ENCODE peak calls at places on chromosomes 7 and 10, in five cellular contexts. K is endothelial cell of umbilical vein, V is A549, G is GM12878, M is HepG2. A is an unnamed sample.

GRCh38 chr7:47336178-47337020 is 245.5 kb downstream of the TNS3 start:
- DNase-seq in K (no peak), G (no peak), M (no peak), V (no peak), A (no peak)

GRCh38 chr10:25175527-25176420 is 973 bp downstream of the GPR158 start:
- DNase-seq in K (no peak), M (no peak), G (no peak), V (no peak), A (no peak)

GRCh38 chr10:6385683-6386082 is 183.0 kb downstream of the PFKFB3 start:
- DNase-seq in V (no peak), M (no peak), K (no peak), G (no peak), A (no peak)

GRCh38 chr7:120373174-120373573 is 100.2 kb downstream of the KCND2 start:
- DNase-seq in M (no peak), K (peak), V (no peak), G (no peak), A (no peak)

GRCh38 chr10:20228748-20229147 is 412.5 kb downstream of the PLXDC2 start:
- DNase-seq in G (no peak), M (peak), K (no peak), V (no peak), A (no peak)

GRCh38 chr7:16810573-16810972 is 5.8 kb upstream of the AGR2 start:
- DNase-seq in V (no peak), M (no peak), K (no peak), G (no peak), A (no peak)

GRCh38 chr7:142899661-142900060 is 14.1 kb upstream of the TRPV6 start:
- DNase-seq in G (no peak), M (no peak), V (no peak), K (no peak), A (no peak)

GRCh38 chr10:76422769-76423168 is 991.3 kb downstream of the LRMDA start:
- DNase-seq in G (no peak), M (no peak), K (no peak), V (no peak), A (no peak)

GRCh38 chr10:106440355-106440754 is 724.2 kb downstream of the SORCS1 start:
- DNase-seq in M (no peak), K (no peak), G (no peak), V (no peak), A (no peak)

GRCh38 chr7:109956916-109957315 is 1134.0 kb upstream of the LRRN3 start:
- DNase-seq in G (no peak), V (no peak), M (no peak), K (no peak), A (no peak)

GRCh38 chr7:155862088-155862487 is 49.8 kb upstream of the SHH start:
- DNase-seq in V (peak), M (no peak), G (no peak), K (no peak), A (no peak)

GRCh38 chr7:4123823-4124222 is 558.3 kb upstream of the FOXK1 start:
- DNase-seq in M (no peak), K (no peak), G (no peak), V (no peak), A (peak)

GRCh38 chr7:111198255-111198654 is 107.3 kb downstream of the LRRN3 start:
- DNase-seq in G (no peak), K (peak), V (no peak), M (peak), A (peak)

GRCh38 chr7:51034531-51035264 is 252.0 kb upstream of the GRB10 start:
- DNase-seq in M (no peak), G (no peak), K (no peak), V (no peak), A (no peak)

GRCh38 chr7:129610709-129611245 is 743 bp upstream of the NRF1 start:
- DNase-seq in G (no peak), M (no peak), V (no peak), K (no peak), A (peak)

GRCh38 chr7:33841658-33842057 is 63.7 kb upstream of the BMPER start:
- DNase-seq in M (no peak), G (no peak), V (peak), K (peak), A (no peak)

GRCh38 chr10:126130291-126130710 is 233.9 kb downstream of the FANK1 start:
- DNase-seq in V (no peak), G (no peak), K (no peak), M (no peak), A (no peak)

GRCh38 chr10:43820663-43821062 is 172.0 kb upstream of the ZNF32 start:
- DNase-seq in K (no peak), G (no peak), M (no peak), V (no peak), A (no peak)

GRCh38 chr10:129765664-129766550 is 198.2 kb downstream of the EBF3 start:
- DNase-seq in V (no peak), M (no peak), G (no peak), K (no peak), A (peak)

GRCh38 chr7:40341836-40342235 is 207.0 kb downstream of the SUGCT start:
- DNase-seq in K (no peak), V (no peak), M (no peak), G (no peak), A (no peak)

GRCh38 chr10:30784521-30784895 is 155.0 kb upstream of the LYZL2 start:
- DNase-seq in V (no peak), M (no peak), G (no peak), K (peak), A (peak)

GRCh38 chr10:112768121-112768520 is 181.9 kb upstream of the TCF7L2 start:
- DNase-seq in G (no peak), K (no peak), V (no peak), M (no peak), A (no peak)

GRCh38 chr10:31136951-31137885 is 105.6 kb upstream of the ZNF438 start:
- DNase-seq in G (no peak), V (no peak), K (peak), M (no peak), A (peak)

GRCh38 chr10:58608356-58608755 is 95.7 kb downstream of the BICC1 start:
- DNase-seq in M (no peak), V (no peak), K (no peak), G (no peak), A (no peak)

GRCh38 chr10:19956633-19957032 is 140.4 kb downstream of the PLXDC2 start:
- DNase-seq in V (no peak), G (no peak), M (no peak), K (no peak), A (no peak)

GRCh38 chr7:114412548-114412947 is 2.1 kb upstream of the FOXP2 start:
- DNase-seq in K (no peak), M (no peak), V (no peak), G (no peak), A (no peak)

GRCh38 chr10:125057158-125058001 is 103.0 kb downstream of the CTBP2 start:
- DNase-seq in G (no peak), M (no peak), K (peak), V (no peak), A (peak)

GRCh38 chr7:84182301-84182700 is 12.3 kb downstream of the SEMA3A start:
- DNase-seq in K (peak), M (no peak), G (no peak), V (no peak), A (no peak)

GRCh38 chr7:86826948-86827347 is 183.2 kb downstream of the GRM3 start:
- DNase-seq in M (no peak), K (no peak), V (no peak), G (no peak), A (no peak)

GRCh38 chr7:13778967-13779366 is 210.5 kb downstream of the ETV1 start:
- DNase-seq in M (no peak), G (no peak), V (no peak), K (no peak), A (peak)

GRCh38 chr7:23893942-23894890 is 184.2 kb downstream of the STK31 start:
- DNase-seq in G (peak), M (no peak), K (no peak), V (no peak), A (peak)

GRCh38 chr7:32921896-32922295 is 30.3 kb upstream of the KBTBD2 start:
- DNase-seq in M (no peak), G (no peak), V (no peak), K (peak), A (peak)

GRCh38 chr7:99016196-99016595 is 127.7 kb downstream of the SMURF1 start:
- DNase-seq in M (no peak), V (no peak), K (no peak), G (no peak), A (no peak)

GRCh38 chr10:3911713-3912442 is 126.9 kb upstream of the KLF6 start:
- DNase-seq in M (no peak), K (no peak), G (no peak), V (no peak), A (no peak)
- TF ChIP-seq POLR2A in M (no peak), K (no peak), G (no peak), V (no peak), A (no peak)

GRCh38 chr10:14952851-14953451 is 945 bp downstream of the DCLRE1C start:
- DNase-seq in G (no peak), M (no peak), K (no peak), V (no peak), A (peak)

GRCh38 chr10:14949291-14949690 is 4.6 kb downstream of the DCLRE1C start:
- DNase-seq in V (no peak), K (no peak), G (no peak), M (no peak), A (peak)

GRCh38 chr10:14954934-14955333 is 1.0 kb upstream of the DCLRE1C start:
- DNase-seq in G (no peak), V (no peak), M (no peak), K (no peak), A (no peak)

GRCh38 chr10:14954001-14954770 is at the start of gene DCLRE1C:
- DNase-seq in K (peak), M (peak), V (peak), G (peak), A (peak)

DNA sequence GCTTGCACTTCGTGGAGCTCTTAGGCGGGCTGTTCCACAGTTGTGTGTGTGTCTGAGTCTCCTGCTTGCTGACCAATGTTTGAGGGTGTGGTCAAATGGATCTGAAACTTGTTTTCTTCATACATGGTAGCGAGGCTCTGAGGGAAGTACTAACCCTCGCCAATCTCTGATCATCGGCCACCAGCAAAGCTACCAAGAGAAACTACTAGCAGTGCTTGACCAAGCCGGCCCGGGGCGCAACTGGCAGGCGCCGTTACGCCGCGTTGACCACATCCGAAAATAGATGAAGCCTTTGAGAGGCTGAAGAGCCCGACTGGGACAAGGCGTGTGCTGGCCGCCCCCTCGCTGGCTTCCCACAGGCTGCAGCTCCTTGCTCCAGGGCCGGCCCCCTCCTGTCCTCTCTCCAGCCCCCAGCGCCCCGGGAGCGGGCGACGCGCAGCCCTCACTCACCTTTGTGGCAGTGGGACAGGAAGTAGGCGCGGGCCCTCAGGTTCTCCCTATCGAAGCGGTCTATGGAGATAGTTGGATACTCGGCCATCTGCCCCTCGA is 370 bp downstream of the DCLRE1C start:
- DNase-seq in M (no peak), G (peak), K (peak), V (peak), A (peak)
- TF ChIP-seq MYC in M (no peak), G (no peak), K (no peak), V (no peak), A (peak)

DNA sequence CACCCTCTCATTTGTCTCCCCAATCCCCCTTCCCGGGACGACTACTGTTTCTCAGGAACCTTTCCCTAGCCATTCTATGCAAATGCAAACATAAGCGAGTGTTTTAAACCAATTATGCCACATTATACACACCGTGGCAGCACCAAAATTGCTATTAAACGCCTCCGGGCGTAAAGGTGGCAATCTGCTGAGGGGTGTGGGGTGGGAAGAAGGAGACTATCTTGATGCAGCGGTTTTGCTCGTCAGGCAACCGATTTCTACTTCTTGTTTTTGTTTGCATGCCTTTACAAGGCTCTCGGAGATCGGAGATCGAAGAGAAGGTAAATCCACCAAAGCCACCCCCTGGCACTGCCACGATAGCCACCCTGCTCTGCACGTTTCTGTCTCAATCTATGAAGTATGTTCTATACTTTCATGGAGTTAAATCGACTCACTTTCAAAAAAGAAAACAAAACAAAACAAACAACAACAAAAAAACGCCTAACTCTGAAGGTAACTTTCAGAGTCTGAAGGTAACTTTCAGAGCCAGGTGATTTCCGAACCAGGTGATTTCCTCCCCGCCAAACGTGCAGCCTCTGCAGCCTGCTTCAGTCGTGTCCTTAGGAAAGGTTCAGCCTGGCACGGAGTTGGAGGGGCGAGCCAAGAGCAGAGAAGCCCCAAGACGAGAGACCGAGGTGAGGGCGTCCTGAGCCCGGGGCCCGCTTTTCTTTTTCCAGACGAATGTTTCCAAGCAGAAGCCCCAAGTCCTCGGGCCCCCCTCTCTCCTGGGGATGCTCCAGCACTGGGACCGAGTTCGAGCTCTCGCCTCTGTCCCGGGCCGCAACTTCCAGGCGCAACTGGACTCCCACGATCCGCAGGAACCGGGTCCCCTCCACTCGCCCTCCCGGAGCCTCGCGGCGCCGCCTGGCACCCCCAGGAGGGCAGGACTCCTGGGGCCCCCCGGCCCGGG is 45.8 kb upstream of the CDK1 start:
- DNase-seq in K (no peak), V (no peak), M (no peak), G (no peak), A (peak)
- TF ChIP-seq MAX in K (no peak), V (no peak), M (no peak), G (no peak), A (no peak)

DNA sequence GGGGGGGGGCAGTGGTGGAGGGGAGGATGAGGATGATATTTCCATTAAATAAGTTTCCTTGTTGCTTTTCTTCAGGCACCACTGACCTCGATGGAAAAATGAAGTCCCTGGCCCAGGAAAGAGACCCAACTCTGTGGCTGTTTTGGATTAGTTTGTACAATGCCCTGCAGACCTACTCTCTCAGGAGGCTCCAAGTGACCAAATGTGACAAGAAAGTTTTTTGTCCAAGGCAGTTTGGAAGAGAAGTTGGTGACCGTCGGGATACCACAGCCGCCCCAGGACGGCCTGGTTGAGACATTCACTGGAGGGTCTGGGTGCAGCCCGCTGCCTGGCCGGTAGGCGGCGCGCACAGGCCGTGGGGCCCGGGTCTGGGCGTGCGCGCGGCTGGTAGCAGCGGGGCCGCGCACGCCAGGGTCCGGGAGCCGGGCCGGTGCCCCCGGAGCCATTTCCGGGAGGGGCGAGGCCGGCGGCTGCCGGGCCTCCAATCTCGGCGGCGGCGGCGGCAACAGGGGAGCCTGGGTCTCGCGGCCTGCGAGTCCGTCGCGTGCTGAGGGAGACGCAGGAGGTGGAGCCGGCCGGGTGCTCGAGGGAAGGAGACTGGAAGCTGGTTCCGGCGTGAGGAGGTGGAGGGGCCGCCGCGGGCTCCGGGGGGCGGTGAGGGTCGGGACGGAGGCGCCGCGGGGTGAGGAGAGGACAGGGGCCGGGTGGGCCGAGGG is at the start of gene SGPL1:
- DNase-seq in M (peak), G (peak), K (peak), V (peak), A (peak)
- TF ChIP-seq POLR2A in M (peak), G (peak), K (no peak), V (peak), A (peak)

A was measured in NB4.